ENCODE peak calls at places on chromosomes 2 and 18, in ten cellular contexts. Z is AG04450; B is endodermal cell; A is dorsolateral prefrontal cortex; W is PC-3; H is ovary; Y is bronchial epithelial cell; G is CD8-positive, alpha-beta T cell; R is OCI-LY7; X is hepatocyte. M is an unnamed sample.

GRCh38 chr2:132489150-132489549 is 72.5 kb downstream of the GPR39 start:
- DNase-seq in R (no peak), B (peak), Z (no peak), G (no peak), A (no peak), Y (no peak), W (no peak), X (peak), H (no peak), M (no peak)

GRCh38 chr18:24534271-24534670 is 73.8 kb downstream of the HRH4 start:
- DNase-seq in G (no peak), A (no peak), R (no peak), Y (no peak), B (no peak), Z (no peak), W (no peak), H (no peak), X (no peak), M (no peak)

GRCh38 chr2:207252979-207253640 is 87.4 kb upstream of the KLF7 start:
- DNase-seq in H (no peak), Y (no peak), G (no peak), B (no peak), W (no peak), A (peak), R (no peak), X (no peak), Z (no peak), M (no peak)

GRCh38 chr2:182324665-182325064 is 102.2 kb downstream of the PDE1A start:
- DNase-seq in Z (peak), R (no peak), X (no peak), H (no peak), G (no peak), B (no peak), A (no peak), W (no peak), Y (peak), M (no peak)

GRCh38 chr2:62227386-62228075 is 31.6 kb downstream of the B3GNT2 start:
- DNase-seq in B (no peak), A (no peak), W (peak), R (no peak), X (no peak), G (no peak), Y (peak), Z (no peak), H (no peak), M (no peak)

GRCh38 chr2:191178806-191179514 is 28.2 kb upstream of the STAT4 start:
- DNase-seq in X (no peak), B (no peak), G (no peak), Y (peak), W (peak), R (no peak), A (no peak), Z (no peak), H (no peak), M (no peak)

GRCh38 chr2:6934758-6935638 is 17.8 kb downstream of the RNF144A start:
- DNase-seq in Y (no peak), G (no peak), R (no peak), B (peak), H (peak), X (no peak), W (no peak), A (no peak), Z (no peak), M (no peak)

GRCh38 chr2:56014075-56014730 is 90.6 kb upstream of the EFEMP1 start:
- DNase-seq in H (no peak), Z (no peak), Y (no peak), A (no peak), W (no peak), X (no peak), R (no peak), G (no peak), B (peak), M (no peak)

GRCh38 chr2:102449370-102449974 is 23.6 kb upstream of the SLC9A4 start:
- DNase-seq in G (peak), Y (peak), X (peak), W (peak), R (peak), Z (no peak), H (peak), A (no peak), B (peak), M (peak)

GRCh38 chr2:145800201-145801091 is 1280.5 kb upstream of the ZEB2 start:
- DNase-seq in G (no peak), A (no peak), Y (peak), B (no peak), H (no peak), Z (no peak), X (peak), W (peak), R (no peak), M (no peak)

GRCh38 chr18:36758001-36758400 is 70.8 kb downstream of the TPGS2 start:
- DNase-seq in B (no peak), A (no peak), W (no peak), Y (no peak), X (no peak), G (no peak), R (no peak), H (no peak), Z (no peak), M (no peak)

GRCh38 chr2:97740590-97741182 is 27.3 kb downstream of the ZAP70 start:
- DNase-seq in W (peak), B (peak), G (no peak), Y (no peak), R (peak), Z (no peak), A (peak), X (peak), H (no peak), M (no peak)

GRCh38 chr2:237596856-237597679 is 6.5 kb upstream of the RAB17 start:
- DNase-seq in X (no peak), A (no peak), B (peak), Y (no peak), Z (no peak), H (no peak), W (no peak), G (no peak), R (no peak), M (no peak)

GRCh38 chr18:52339891-52340371 is at the start of gene DCC:
- DNase-seq in H (no peak), W (peak), Z (peak), Y (peak), A (peak), G (no peak), B (peak), X (peak), R (no peak), M (no peak)

GRCh38 chr18:34322365-34323289 is 97.9 kb upstream of the NOL4 start:
- DNase-seq in B (peak), X (peak), G (no peak), R (peak), W (peak), Z (peak), A (peak), Y (peak), H (no peak), M (no peak)

DNA sequence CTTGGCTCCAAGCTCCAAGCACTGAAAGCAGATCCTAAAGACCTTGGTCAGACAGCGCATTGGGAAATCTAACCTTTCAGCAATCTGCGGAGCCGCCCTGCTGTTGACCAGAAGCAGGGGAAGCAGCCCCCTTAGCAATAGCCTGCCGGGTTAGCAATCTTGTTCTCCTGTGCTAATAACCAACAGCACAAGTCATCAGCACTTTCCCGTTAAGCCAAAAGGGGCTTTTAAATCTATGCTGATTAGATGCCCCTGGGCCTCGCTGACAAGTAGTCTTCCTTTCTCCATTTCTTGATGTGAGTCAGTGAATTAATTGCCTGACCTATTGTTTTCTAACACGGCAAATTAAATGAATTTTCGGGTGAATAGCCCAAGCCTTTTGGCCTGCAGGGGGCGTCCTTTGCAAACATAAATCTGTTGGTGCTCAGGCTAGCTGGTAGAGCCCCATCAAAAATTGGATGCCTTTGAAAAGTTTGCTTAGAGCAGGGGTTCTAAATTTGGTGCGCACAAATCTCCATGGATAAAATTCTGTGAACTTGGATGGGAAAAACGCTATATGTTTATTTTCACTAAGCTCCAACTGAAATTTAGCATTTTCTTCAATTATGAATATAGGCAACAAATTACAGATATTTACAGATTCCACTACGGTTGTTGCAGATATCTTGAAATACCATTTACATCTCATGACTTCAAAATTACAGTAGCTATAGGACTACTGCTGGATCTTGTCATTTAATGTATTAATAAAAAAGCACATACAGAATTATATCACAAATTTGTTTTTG is 24.7 kb downstream of the MAIP1 start:
- DNase-seq in R (peak), W (peak), Z (peak), X (peak), H (peak), B (peak), Y (peak), A (peak), G (peak), M (peak)
- H3K4me3 ChIP-seq in R (no peak), W (no peak), Z (peak), X (no peak), H (no peak), B (peak), Y (no peak), A (peak), G (no peak), M (no peak)

DNA sequence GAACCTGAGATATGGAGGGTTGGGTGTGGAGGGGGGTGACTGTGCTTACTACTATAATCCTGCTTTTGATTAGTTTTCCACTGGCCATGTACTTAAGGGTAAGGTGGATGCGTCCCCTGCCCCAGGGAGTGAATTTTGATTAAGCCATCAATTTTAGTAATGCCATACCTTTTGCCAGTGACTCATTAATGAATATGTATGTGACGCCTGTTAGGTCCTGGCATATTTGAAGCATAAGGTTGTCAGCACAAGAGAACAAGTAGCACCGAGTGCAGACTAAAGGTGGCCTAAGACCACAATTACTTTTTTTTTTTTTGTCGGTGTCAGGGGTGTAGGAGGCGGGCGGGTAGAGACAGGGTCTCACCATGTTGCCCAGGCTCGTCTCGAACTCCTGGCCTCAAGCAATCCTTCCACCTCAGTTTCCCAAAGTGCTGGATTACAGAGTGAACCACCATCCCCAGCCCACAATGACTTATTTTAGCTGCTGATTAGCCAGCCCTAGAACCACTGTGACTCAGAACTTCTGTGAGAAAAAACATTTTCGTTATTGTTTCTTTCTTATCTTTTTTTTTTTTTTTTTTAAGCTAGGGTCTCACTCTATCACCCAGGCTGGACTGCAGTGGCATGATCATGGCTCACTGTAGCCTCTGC is 7.0 kb downstream of the TANC1 start:
- DNase-seq in G (no peak), Y (no peak), W (no peak), Z (no peak), R (no peak), H (no peak), B (no peak), X (no peak), A (no peak), M (no peak)
- TF ChIP-seq CTCF in G (no peak), Y (no peak), W (no peak), Z (no peak), R (no peak), H (no peak), B (no peak), X (no peak), A (no peak), M (no peak)

GRCh38 chr2:229230215-229230614 is 40.9 kb downstream of the PID1 start:
- DNase-seq in G (no peak), B (no peak), A (no peak), H (no peak), Z (no peak), Y (no peak), R (no peak), X (no peak), W (no peak), M (no peak)

GRCh38 chr2:229231885-229232284 is 39.2 kb downstream of the PID1 start:
- DNase-seq in A (no peak), Z (no peak), G (no peak), X (no peak), W (no peak), R (no peak), H (no peak), B (no peak), Y (no peak), M (no peak)

GRCh38 chr2:229235136-229235914 is 35.8 kb downstream of the PID1 start:
- DNase-seq in B (peak), G (no peak), R (no peak), W (peak), Y (peak), H (no peak), A (no peak), Z (no peak), X (peak), M (no peak)

GRCh38 chr2:229230911-229231310 is 40.2 kb downstream of the PID1 start:
- DNase-seq in Y (no peak), R (no peak), G (no peak), X (no peak), W (no peak), B (no peak), Z (no peak), H (no peak), A (no peak), M (no peak)

DNA sequence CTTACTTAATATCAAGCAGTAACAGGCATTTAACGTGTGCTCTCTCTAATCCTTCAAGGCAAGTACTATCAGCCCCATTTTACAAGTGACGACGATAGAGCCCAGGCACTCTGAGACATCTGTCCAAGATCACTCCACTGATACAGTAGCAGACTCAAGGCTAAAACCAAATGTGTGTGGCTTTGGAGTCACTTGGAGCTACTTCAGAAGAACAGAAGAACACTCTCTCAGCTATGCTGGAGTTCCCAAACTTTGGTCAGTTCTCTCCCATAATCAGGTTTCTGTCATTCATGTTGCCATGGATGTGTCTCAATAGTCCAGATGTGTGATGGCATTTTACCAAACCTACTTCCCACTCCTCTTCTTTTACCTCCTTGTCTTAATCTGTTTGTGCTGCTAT is 39.6 kb downstream of the PID1 start:
- DNase-seq in W (no peak), B (no peak), Z (no peak), X (no peak), H (no peak), G (no peak), R (no peak), Y (no peak), A (no peak), M (no peak)
- H3K4me3 ChIP-seq in W (no peak), B (no peak), Z (no peak), X (no peak), H (no peak), G (no peak), R (no peak), Y (no peak), A (no peak), M (no peak)

GRCh38 chr2:238895361-238895882 is 47.5 kb downstream of the TWIST2 start:
- DNase-seq in G (no peak), B (no peak), R (no peak), Z (no peak), W (no peak), Y (no peak), A (no peak), X (no peak), H (no peak), M (no peak)
- TF ChIP-seq CTCF in G (no peak), B (no peak), R (no peak), Z (no peak), W (no peak), Y (no peak), A (no peak), X (no peak), H (no peak), M (no peak)